ENCODE peak calls at places on chromosomes 3 and 15, in five cellular contexts. Y is left cardiac atrium; W is fibroblast of the conjunctiva; B is AG08395; K is activated T-helper 9 cell treated with anti-CD3 and anti-CD28 coated beads, Interleukin-2, amount 50 U/mL, for 16 hours. A is an unnamed sample.
A peak's percentile ranks its signal among the peaks of the same experiment; 100 is the strongest.

GRCh38 chr15:48596841-48597240 is 48.7 kb downstream of the FBN1 start:
- DNase-seq in Y (no peak), W (no peak), B (no peak), K (no peak), A (no peak)

GRCh38 chr3:120147072-120147871 is 53.0 kb upstream of the GSK3B start:
- DNase-seq in Y (no peak), W (no peak), B (no peak), K (peak; percentile 8), A (no peak)

GRCh38 chr15:77029166-77030041 is 34.5 kb downstream of the PSTPIP1 start:
- DNase-seq in Y (peak; percentile 12), W (no peak), B (no peak), K (no peak), A (no peak)

GRCh38 chr15:45634442-45635190 is at the start of gene SQOR:
- DNase-seq in Y (peak; percentile 92), W (no peak), B (peak; percentile 72), K (peak; percentile 50), A (peak; percentile 68)

GRCh38 chr15:48631191-48631770 is 14.2 kb downstream of the FBN1 start:
- DNase-seq in Y (peak; percentile 63), W (no peak), B (no peak), K (no peak), A (no peak)

GRCh38 chr3:125916376-125916978 is 52.5 kb upstream of the ROPN1B start:
- DNase-seq in Y (peak; percentile 100), W (peak; percentile 92), B (peak; percentile 93), K (no peak), A (peak; percentile 94)

GRCh38 chr3:23575697-23576096 is 230.1 kb upstream of the UBE2E1 start:
- DNase-seq in Y (no peak), W (peak; percentile 10), B (peak; percentile 20), K (no peak), A (no peak)

GRCh38 chr3:38707730-38708129 is 58.2 kb upstream of the SCN5A start:
- DNase-seq in Y (no peak), W (no peak), B (no peak), K (no peak), A (no peak)

GRCh38 chr15:40845511-40846284 is 1.9 kb downstream of the SPINT1 start:
- DNase-seq in Y (no peak), W (no peak), B (no peak), K (no peak), A (no peak)

GRCh38 chr15:65790692-65791334 is 1.3 kb downstream of the DENND4A start:
- DNase-seq in Y (no peak), W (no peak), B (no peak), K (no peak), A (no peak)